ENCODE peak calls at places on chromosomes 12 and 14, in nine cellular contexts. K, W, I, Y, S, U, A, O and H are unnamed samples.

GRCh38 chr14:73368621-73369020 is 89.7 kb downstream of the NUMB start:
- DNase-seq in K (no peak), O (no peak), I (no peak), A (no peak), Y (no peak), S (no peak), W (no peak), U (no peak), H (no peak)

GRCh38 chr14:96424104-96424989 is 32.4 kb downstream of the AK7 start:
- DNase-seq in Y (peak; percentile 31), A (peak; percentile 58), K (no peak), O (peak; percentile 57), W (peak; percentile 48), I (no peak), U (no peak), S (no peak), H (peak; percentile 37)

GRCh38 chr14:52402812-52403526 is 88.9 kb downstream of the PTGER2 start:
- DNase-seq in O (no peak), K (no peak), S (no peak), Y (no peak), I (no peak), A (no peak), U (no peak), W (no peak), H (no peak)

GRCh38 chr14:91378945-91379932 is 38.4 kb downstream of the CCDC88C start:
- DNase-seq in I (peak; percentile 30), Y (no peak), U (no peak), O (no peak), K (no peak), A (no peak), W (no peak), S (no peak), H (no peak)

GRCh38 chr14:64673329-64673728 is 30.9 kb upstream of the PLEKHG3 start:
- DNase-seq in W (no peak), O (no peak), K (no peak), I (no peak), A (no peak), U (no peak), Y (no peak), S (no peak), H (no peak)

GRCh38 chr12:28937196-28937595 is 211.9 kb upstream of the FAR2 start:
- DNase-seq in W (no peak), S (no peak), I (no peak), Y (no peak), A (no peak), U (no peak), O (no peak), K (no peak), H (no peak)

GRCh38 chr14:65103150-65103760 is 938 bp upstream of the MAX start:
- DNase-seq in A (peak; percentile 35), I (no peak), O (no peak), K (no peak), U (no peak), W (peak; percentile 46), S (no peak), Y (no peak), H (no peak)

GRCh38 chr12:53968214-53969127 is 4.5 kb upstream of the HOXC11 start:
- DNase-seq in Y (no peak), K (no peak), A (no peak), O (no peak), S (no peak), U (no peak), W (no peak), I (peak; percentile 41), H (no peak)

GRCh38 chr14:100890451-100890850 is 13.1 kb downstream of the RTL1 start:
- DNase-seq in U (peak; percentile 8), K (no peak), W (no peak), I (peak; percentile 26), S (no peak), A (no peak), Y (no peak), O (no peak), H (no peak)

GRCh38 chr12:1527789-1528188 is 66.6 kb downstream of the FBXL14 start:
- DNase-seq in W (no peak), A (no peak), Y (no peak), I (no peak), U (no peak), S (no peak), O (peak; percentile 57), K (no peak), H (peak; percentile 17)

GRCh38 chr12:124422142-124422569 is 127.3 kb downstream of the RFLNA start:
- DNase-seq in K (no peak), I (peak; percentile 74), S (no peak), A (no peak), O (peak; percentile 70), U (no peak), Y (peak; percentile 49), W (peak; percentile 72), H (no peak)

GRCh38 chr12:119375619-119376018 is 41.1 kb downstream of the CCDC60 start:
- DNase-seq in I (no peak), A (no peak), O (no peak), Y (no peak), S (no peak), U (no peak), W (no peak), K (no peak), H (no peak)

GRCh38 chr12:113403435-113404415 is at the start of gene SDS:
- DNase-seq in A (no peak), U (no peak), W (peak; percentile 78), O (peak; percentile 14), S (no peak), I (no peak), Y (peak; percentile 65), K (no peak), H (no peak)

GRCh38 chr12:114254172-114254571 is 151.8 kb downstream of the TBX5 start:
- DNase-seq in U (no peak), S (no peak), A (no peak), K (no peak), I (no peak), O (no peak), Y (no peak), W (no peak), H (no peak)

GRCh38 chr14:91835920-91836843 is 31.2 kb downstream of the TC2N start:
- DNase-seq in Y (peak; percentile 66), I (peak; percentile 69), W (peak; percentile 96), S (peak; percentile 88), O (no peak), A (peak; percentile 91), U (peak; percentile 81), K (peak; percentile 82), H (peak; percentile 15)

GRCh38 chr12:4286228-4286627 is 12.7 kb downstream of the CCND2 start:
- DNase-seq in W (no peak), K (no peak), I (no peak), S (no peak), Y (no peak), O (no peak), U (no peak), A (no peak), H (no peak)

GRCh38 chr14:34462132-34462893 is at the start of gene SPTSSA:
- DNase-seq in S (peak; percentile 88), O (peak; percentile 83), Y (peak; percentile 95), I (peak; percentile 96), K (peak; percentile 84), U (peak; percentile 89), A (peak; percentile 91), W (peak; percentile 92), H (peak; percentile 70)

GRCh38 chr14:63893701-63894458 is 41.1 kb downstream of the SYNE2 start:
- DNase-seq in U (no peak), S (no peak), W (peak; percentile 63), I (peak; percentile 69), O (peak; percentile 17), K (no peak), Y (peak; percentile 44), A (no peak), H (peak; percentile 90)

GRCh38 chr14:69270795-69271708 is 11.1 kb downstream of the GALNT16 start:
- DNase-seq in I (no peak), O (peak; percentile 25), W (no peak), Y (peak; percentile 51), K (no peak), U (no peak), S (no peak), A (no peak), H (no peak)

GRCh38 chr12:2336409-2336829 is 283.6 kb downstream of the CACNA1C start:
- DNase-seq in K (no peak), Y (no peak), A (no peak), I (no peak), S (no peak), W (no peak), O (peak; percentile 96), U (no peak), H (peak; percentile 90)

GRCh38 chr14:105440992-105441391 is 21.4 kb downstream of the MTA1 start:
- DNase-seq in W (no peak), U (no peak), S (no peak), I (no peak), A (no peak), Y (no peak), O (no peak), K (no peak), H (no peak)

GRCh38 chr14:70871863-70872677 is 35.2 kb upstream of the PCNX1 start:
- DNase-seq in W (no peak), I (no peak), Y (no peak), U (no peak), K (no peak), S (no peak), O (no peak), A (no peak), H (no peak)